ENCODE peak calls at places on chromosomes 11 and 22, in seven cellular contexts. N is CD4-positive, CD25-positive, alpha-beta regulatory T cell; G is RWPE1; X is fibroblast of lung; O is CD8-positive, alpha-beta memory T cell; M is psoas muscle; L is H9. B is an unnamed sample.

GRCh38 chr11:122393209-122393850 is 262.2 kb upstream of the UBASH3B start:
- DNase-seq in O (no peak), M (no peak), L (no peak), G (no peak), N (no peak), X (no peak), B (no peak)

GRCh38 chr11:48096588-48097525 is 116.5 kb downstream of the PTPRJ start:
- DNase-seq in M (no peak), G (peak; percentile 61), O (no peak), L (no peak), X (peak; percentile 63), N (no peak), B (no peak)

GRCh38 chr22:23067691-23068090 is 2.6 kb upstream of the GNAZ start:
- DNase-seq in G (no peak), N (no peak), M (peak; percentile 10), L (no peak), O (peak; percentile 7), X (no peak), B (no peak)

GRCh38 chr22:21621891-21622623 is 7.8 kb downstream of the YDJC start:
- DNase-seq in X (no peak), L (no peak), N (no peak), G (no peak), O (no peak), M (no peak), B (no peak)

GRCh38 chr11:83044958-83045712 is 26.6 kb downstream of the RAB30 start:
- DNase-seq in G (peak; percentile 79), L (no peak), N (no peak), O (peak; percentile 58), M (no peak), X (peak; percentile 89), B (no peak)

GRCh38 chr11:34565417-34566208 is 52.0 kb upstream of the ELF5 start:
- DNase-seq in X (no peak), L (peak; percentile 57), N (no peak), G (no peak), M (no peak), O (no peak), B (no peak)

GRCh38 chr11:14676068-14676467 is 32.5 kb downstream of the PDE3B start:
- DNase-seq in L (no peak), O (no peak), N (no peak), G (no peak), M (no peak), X (no peak), B (no peak)

GRCh38 chr22:44402196-44403111 is 89.7 kb upstream of the SHISAL1 start:
- DNase-seq in O (no peak), N (no peak), L (peak; percentile 21), G (no peak), X (no peak), M (peak; percentile 18), B (no peak)

GRCh38 chr11:134453441-134453840 is 41.4 kb upstream of the B3GAT1 start:
- DNase-seq in G (no peak), X (no peak), O (no peak), N (no peak), M (no peak), L (no peak), B (no peak)

GRCh38 chr11:1271927-1272326 is 37.5 kb downstream of the TOLLIP start:
- DNase-seq in N (no peak), G (no peak), M (peak; percentile 34), O (no peak), X (no peak), L (no peak), B (no peak)

GRCh38 chr11:15699978-15700377 is 585.3 kb downstream of the INSC start:
- DNase-seq in G (no peak), N (no peak), M (no peak), L (no peak), X (no peak), O (no peak), B (no peak)

GRCh38 chr11:7422544-7423331 is 62.6 kb upstream of the OLFML1 start:
- DNase-seq in G (no peak), X (no peak), N (no peak), O (no peak), L (no peak), M (no peak), B (no peak)

GRCh38 chr22:20606041-20606783 is 98.8 kb downstream of the MED15 start:
- DNase-seq in G (peak; percentile 68), M (no peak), X (peak; percentile 44), O (peak; percentile 77), L (peak; percentile 95), N (peak; percentile 64), B (no peak)

GRCh38 chr22:35299217-35299716 is 427 bp upstream of the TOM1 start:
- DNase-seq in G (peak; percentile 5), L (no peak), O (no peak), N (no peak), M (no peak), X (peak; percentile 28), B (no peak)

GRCh38 chr11:83007909-83008580 is 63.7 kb downstream of the RAB30 start:
- DNase-seq in N (no peak), O (no peak), M (peak; percentile 66), L (no peak), G (no peak), X (peak; percentile 43), B (no peak)

GRCh38 chr22:20319041-20319744 is 667 bp downstream of the DGCR6L start:
- DNase-seq in M (no peak), O (peak; percentile 44), L (peak; percentile 42), N (no peak), G (no peak), X (no peak), B (no peak)

GRCh38 chr11:70488171-70488570 is 89.8 kb downstream of the CTTN start:
- DNase-seq in M (peak; percentile 15), O (peak; percentile 23), L (no peak), G (no peak), N (no peak), X (no peak), B (no peak)

GRCh38 chr11:129144256-129144655 is 47.9 kb downstream of the ARHGAP32 start:
- DNase-seq in N (no peak), G (no peak), X (peak; percentile 70), L (no peak), O (no peak), M (no peak), B (no peak)
- H3K27ac ChIP-seq in N (no peak overlapping the region), G (no peak overlapping the region), X (no peak overlapping the region), L (no peak overlapping the region), O (no peak overlapping the region), M (no peak overlapping the region), B (no peak overlapping the region)

DNA sequence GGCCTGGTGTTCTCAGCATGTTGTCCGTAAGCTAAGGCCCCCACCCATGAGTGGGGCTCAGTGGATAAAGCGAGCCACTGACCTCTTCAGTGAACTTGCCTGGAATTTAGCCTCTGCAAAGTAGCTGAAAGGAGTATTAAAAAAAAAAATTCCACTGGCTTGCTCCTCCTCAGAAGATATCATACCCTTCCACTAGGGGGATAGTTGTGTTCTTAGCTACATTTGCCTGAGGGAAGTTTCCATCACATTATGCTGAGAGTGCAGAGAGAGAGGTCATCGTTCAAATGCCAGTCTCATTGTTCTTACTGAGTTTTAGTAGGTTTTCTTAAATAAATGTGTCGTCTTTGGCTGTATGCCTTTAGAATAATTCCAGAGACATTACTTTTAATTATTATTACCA is 879.7 kb downstream of the JRKL start:
- DNase-seq in M (no peak), N (no peak), L (no peak), X (no peak), G (peak; percentile 1), O (no peak), B (no peak)
- H3K27ac ChIP-seq in M (no peak overlapping the region), N (no peak overlapping the region), L (no peak overlapping the region), X (no peak overlapping the region), G (no peak overlapping the region), O (no peak overlapping the region), B (no peak overlapping the region)

GRCh38 chr22:27877501-27877900 is 41.6 kb downstream of the PITPNB start:
- DNase-seq in O (no peak), G (no peak), L (no peak), M (no peak), X (peak; percentile 34), N (no peak), B (no peak)

GRCh38 chr22:27875951-27876350 is 43.1 kb downstream of the PITPNB start:
- DNase-seq in G (no peak), X (no peak), N (no peak), L (no peak), O (peak; percentile 66), M (no peak), B (no peak)

GRCh38 chr22:27874185-27874584 is 44.9 kb downstream of the PITPNB start:
- DNase-seq in G (no peak), O (no peak), N (no peak), M (no peak), L (no peak), X (no peak), B (no peak)

GRCh38 chr22:27874756-27875155 is 44.3 kb downstream of the PITPNB start:
- DNase-seq in X (no peak), L (no peak), M (no peak), O (no peak), G (no peak), N (no peak), B (no peak)

DNA sequence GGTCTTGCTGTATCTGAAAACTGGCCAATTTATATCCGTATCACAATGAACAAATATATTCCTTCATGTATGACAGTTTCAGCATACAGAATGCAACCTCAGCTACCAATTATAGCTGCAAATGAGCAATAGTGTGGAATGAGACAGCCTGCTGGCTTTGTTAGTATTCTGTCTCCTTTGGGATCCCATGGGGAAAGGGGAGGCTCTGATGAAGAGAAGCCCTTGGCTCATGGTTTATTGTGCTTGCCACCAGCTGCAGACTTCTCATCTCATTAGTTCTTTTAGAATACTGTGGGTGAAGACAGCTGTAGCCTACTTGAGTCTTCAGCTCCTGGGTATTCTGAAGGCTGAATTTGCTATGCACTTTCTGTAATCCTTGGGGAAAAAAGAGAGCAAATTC is 42.4 kb downstream of the PITPNB start:
- DNase-seq in X (peak; percentile 50), O (no peak), M (no peak), L (no peak), N (no peak), G (no peak), B (no peak)
- H3K27ac ChIP-seq in X (peak overlapping the region; percentile 5), O (no peak overlapping the region), M (no peak overlapping the region), L (no peak overlapping the region), N (peak overlapping the region; percentile 5), G (no peak overlapping the region), B (no peak overlapping the region)

GRCh38 chr11:8806974-8807373 is 104.0 kb upstream of the AKIP1 start:
- DNase-seq in O (no peak), N (no peak), M (no peak), L (no peak), G (no peak), X (no peak), B (no peak)

GRCh38 chr11:8809605-8810272 is 101.2 kb upstream of the AKIP1 start:
- DNase-seq in L (no peak), O (no peak), G (peak; percentile 15), X (no peak), M (no peak), N (no peak), B (peak; percentile 14)

GRCh38 chr11:8807544-8808225 is 103.3 kb upstream of the AKIP1 start:
- DNase-seq in M (peak; percentile 73), N (no peak), O (no peak), L (no peak), X (peak; percentile 97), G (peak; percentile 71), B (no peak)

GRCh38 chr11:8809185-8809584 is 101.8 kb upstream of the AKIP1 start:
- DNase-seq in M (no peak), O (no peak), X (peak; percentile 42), L (no peak), G (peak; percentile 20), N (no peak), B (no peak)

DNA sequence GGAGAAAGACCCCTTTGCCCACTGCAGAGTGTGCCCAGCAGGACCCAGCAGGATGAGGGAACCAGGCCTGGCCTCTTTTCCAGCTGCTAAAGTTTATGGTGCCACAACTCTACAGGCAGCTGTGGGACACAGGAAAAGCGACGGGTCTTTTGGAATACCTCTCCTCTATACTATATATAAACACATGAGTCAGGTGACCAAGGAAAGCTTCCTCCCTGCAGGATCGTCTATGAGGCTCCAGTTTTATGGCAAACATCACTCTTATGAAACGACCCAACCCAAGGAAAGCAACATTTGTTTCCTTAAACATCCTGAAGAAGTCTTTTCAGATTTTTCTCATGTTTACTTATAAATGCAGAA is 102.8 kb upstream of the AKIP1 start:
- DNase-seq in X (no peak), L (no peak), O (no peak), M (no peak), G (peak; percentile 23), N (no peak), B (no peak)
- H3K27ac ChIP-seq in X (peak overlapping the region; percentile 88), L (no peak overlapping the region), O (no peak overlapping the region), M (peak overlapping the region; percentile 75), G (peak overlapping the region; percentile 98), N (no peak overlapping the region), B (no peak overlapping the region)

B was measured in substantia nigra.